ENCODE peak calls at places on chromosomes 1 and 21, in eight cellular contexts. B, R, A, J, D, E, Y and S are unnamed samples.

GRCh38 chr1:248393050-248393449 is 9.8 kb upstream of the OR2T1 start:
- DNase-seq in R (no peak), E (no peak), D (no peak), Y (no peak), J (no peak), B (no peak), A (no peak), S (no peak)

GRCh38 chr1:7387053-7387861 is 383.8 kb upstream of the VAMP3 start:
- DNase-seq in D (no peak), B (no peak), A (no peak), Y (peak; percentile 20), E (peak; percentile 13), J (no peak), R (peak; percentile 47), S (no peak)

GRCh38 chr21:28215214-28215954 is 777.3 kb downstream of the LTN1 start:
- DNase-seq in Y (no peak), E (no peak), R (no peak), B (no peak), A (no peak), J (no peak), D (no peak), S (no peak)

GRCh38 chr1:30763654-30764248 is 6.2 kb upstream of the LAPTM5 start:
- DNase-seq in D (peak; percentile 33), E (no peak), R (no peak), B (no peak), J (no peak), A (no peak), Y (no peak), S (no peak)

GRCh38 chr1:19591482-19592093 is 52.5 kb upstream of the NBL1 start:
- DNase-seq in B (no peak), E (no peak), A (no peak), Y (no peak), R (no peak), J (no peak), D (no peak), S (no peak)

GRCh38 chr1:45260244-45260643 is 53.8 kb upstream of the ZSWIM5 start:
- DNase-seq in E (no peak), Y (no peak), D (no peak), R (no peak), J (no peak), A (no peak), B (no peak), S (no peak)

GRCh38 chr1:19780267-19780877 is 19.3 kb downstream of the TMCO4 start:
- DNase-seq in R (no peak), J (no peak), E (no peak), Y (no peak), D (peak; percentile 34), B (peak; percentile 71), A (no peak), S (no peak)

GRCh38 chr1:18107671-18108312 is at the start of gene IGSF21:
- DNase-seq in A (no peak), E (no peak), Y (no peak), J (no peak), B (peak; percentile 68), D (peak; percentile 79), R (no peak), S (no peak)

GRCh38 chr21:18245493-18245967 is 897 bp downstream of the CHODL start:
- DNase-seq in J (no peak), A (no peak), E (no peak), Y (no peak), B (no peak), R (no peak), D (no peak), S (no peak)

GRCh38 chr1:158283965-158284364 is 5.8 kb upstream of the CD1C start:
- DNase-seq in D (no peak), B (peak; percentile 38), J (no peak), A (no peak), Y (no peak), R (no peak), E (no peak), S (peak; percentile 19)

GRCh38 chr1:10629816-10630571 is 155.2 kb downstream of the PEX14 start:
- DNase-seq in D (peak; percentile 77), B (no peak), E (no peak), A (no peak), R (peak; percentile 64), Y (no peak), J (no peak), S (no peak)
- TF ChIP-seq POLR2AphosphoS5 in D (no peak), B (no peak), E (no peak), A (no peak), R (no peak), Y (no peak), J (no peak), S (no peak)

DNA sequence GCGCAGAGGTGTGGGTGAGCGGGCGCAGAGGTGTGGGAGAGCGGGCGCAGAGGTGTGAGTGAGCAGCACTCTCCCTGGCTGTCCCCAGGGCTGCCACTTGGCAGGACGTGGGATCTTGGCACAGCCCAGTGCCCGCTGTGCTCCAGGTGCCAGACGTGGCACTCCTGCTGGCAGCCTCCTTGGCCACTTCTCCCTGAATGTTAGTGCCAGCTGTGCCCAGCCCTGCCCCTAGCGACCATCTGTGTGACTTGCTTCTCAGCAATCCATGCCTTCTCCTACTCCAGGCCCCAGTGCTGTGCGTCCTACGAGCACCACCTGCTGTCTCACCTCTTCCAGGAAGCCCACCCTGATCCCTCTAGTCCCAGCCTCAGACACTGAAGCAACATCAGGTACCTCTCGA is 30.5 kb downstream of the KRTAP10-1 start:
- DNase-seq in E (peak; percentile 87), D (peak; percentile 83), R (no peak), B (no peak), J (no peak), Y (peak; percentile 93), A (peak; percentile 29), S (peak; percentile 67)
- TF ChIP-seq POLR2AphosphoS5 in E (no peak), D (no peak), R (no peak), B (no peak), J (no peak), Y (no peak), A (no peak), S (no peak)

GRCh38 chr1:212315184-212315583 is 30.0 kb downstream of the PPP2R5A start:
- DNase-seq in A (no peak), B (no peak), J (no peak), R (no peak), D (no peak), E (no peak), Y (no peak), S (no peak)

GRCh38 chr1:212309967-212310366 is 24.8 kb downstream of the PPP2R5A start:
- DNase-seq in R (no peak), E (no peak), J (no peak), A (no peak), D (no peak), B (peak; percentile 5), Y (no peak), S (no peak)

GRCh38 chr1:212313616-212314015 is 28.4 kb downstream of the PPP2R5A start:
- DNase-seq in B (no peak), Y (no peak), E (no peak), R (no peak), D (no peak), J (no peak), A (no peak), S (no peak)

GRCh38 chr1:212310383-212310782 is 25.2 kb downstream of the PPP2R5A start:
- DNase-seq in Y (no peak), B (no peak), D (no peak), A (no peak), J (no peak), E (no peak), R (no peak), S (peak; percentile 12)

DNA sequence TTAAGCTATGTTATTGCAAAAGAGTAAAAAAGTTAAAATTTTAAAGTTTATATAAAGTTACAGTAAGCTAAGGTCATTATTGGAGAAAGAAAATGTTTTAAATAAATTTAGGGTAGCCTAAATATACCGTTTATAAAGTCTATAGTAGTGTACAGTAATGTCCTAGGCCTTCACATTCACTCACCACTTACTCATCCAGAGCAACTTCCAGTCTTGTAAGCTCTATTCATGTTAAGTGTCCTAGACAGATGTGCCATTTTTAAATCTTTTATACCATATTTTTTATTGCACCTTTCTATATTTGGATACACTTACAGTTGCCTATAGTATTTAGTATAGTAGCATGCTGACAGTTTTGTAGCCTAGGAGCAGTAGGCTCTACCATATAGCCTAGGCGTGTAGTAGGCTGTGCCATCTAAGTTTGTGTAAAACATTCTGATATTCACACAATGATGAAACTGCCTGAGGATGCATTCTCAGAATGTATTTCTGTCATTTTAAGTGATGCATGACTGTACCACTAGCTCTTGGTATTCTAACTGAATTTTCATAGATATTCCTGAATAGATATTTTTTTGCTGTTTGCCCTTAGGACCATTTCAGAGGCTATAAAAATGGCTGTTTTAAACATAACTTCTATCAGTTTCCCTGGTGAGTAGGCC is 26.8 kb downstream of the PPP2R5A start:
- DNase-seq in E (no peak), D (no peak), Y (no peak), J (no peak), B (no peak), R (no peak), A (no peak), S (no peak)
- TF ChIP-seq POLR2AphosphoS5 in E (no peak), D (no peak), Y (no peak), J (no peak), B (no peak), R (no peak), A (no peak), S (no peak)

GRCh38 chr1:912740-913301 is 10.9 kb upstream of the SAMD11 start:
- DNase-seq in B (peak; percentile 83), A (no peak), Y (no peak), E (no peak), R (peak; percentile 67), J (no peak), D (peak; percentile 64), S (peak; percentile 75)

GRCh38 chr1:913491-914252 is 10.1 kb upstream of the SAMD11 start:
- DNase-seq in D (peak; percentile 67), Y (peak; percentile 70), R (peak; percentile 62), B (no peak), J (no peak), E (no peak), A (no peak), S (no peak)

GRCh38 chr1:910311-910880 is 13.3 kb upstream of the SAMD11 start:
- DNase-seq in J (peak; percentile 24), Y (peak; percentile 44), R (peak; percentile 66), A (no peak), E (no peak), D (peak; percentile 67), B (no peak), S (no peak)

GRCh38 chr1:910881-911721 is 12.6 kb upstream of the SAMD11 start:
- DNase-seq in R (peak; percentile 63), J (peak; percentile 7), Y (peak; percentile 64), D (peak; percentile 59), A (no peak), E (no peak), B (no peak), S (no peak)

DNA sequence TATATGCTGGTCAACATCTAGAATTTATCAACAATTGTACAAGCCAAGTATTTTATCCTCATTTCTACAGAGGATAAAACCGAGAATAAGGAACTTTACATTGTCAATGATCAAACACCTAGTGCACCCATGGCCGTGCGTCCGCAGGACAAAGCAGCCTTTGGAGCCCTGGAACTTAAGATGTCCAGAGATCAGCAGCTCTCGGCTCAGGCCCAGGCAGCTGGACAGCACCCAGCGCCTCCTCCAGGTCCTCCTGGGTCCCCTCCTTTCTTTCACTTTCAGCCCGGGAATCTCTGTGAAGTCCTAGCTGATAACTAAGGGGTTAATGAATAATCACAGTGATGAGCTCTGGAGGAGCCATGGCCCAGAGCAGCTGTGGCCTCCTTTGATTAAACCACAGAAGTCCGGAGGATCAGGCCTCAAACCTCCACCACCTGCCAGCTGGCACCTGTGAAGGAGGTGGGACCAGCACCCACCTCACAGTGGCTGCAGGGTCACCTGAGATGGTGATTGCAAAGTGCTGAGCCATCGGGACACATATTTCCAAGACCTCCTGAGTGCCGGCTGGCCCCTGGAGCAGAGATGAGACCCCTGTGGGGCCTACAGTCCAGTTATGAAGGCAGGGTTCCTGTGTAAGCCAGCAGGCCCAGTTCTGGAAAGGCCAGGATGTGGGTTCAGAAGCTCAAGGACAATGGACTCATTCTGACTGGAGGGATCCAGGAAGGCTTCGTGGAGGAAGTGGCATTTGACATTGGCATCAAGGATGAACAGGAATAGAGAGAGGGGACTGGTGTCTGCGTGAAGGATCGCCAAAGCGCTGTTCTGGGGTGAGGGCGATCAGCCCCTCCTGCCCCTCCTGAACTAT is 11.6 kb upstream of the SAMD11 start:
- DNase-seq in Y (no peak), E (no peak), A (no peak), R (peak; percentile 47), J (no peak), D (peak; percentile 17), B (no peak), S (no peak)
- TF ChIP-seq POLR2AphosphoS5 in Y (no peak), E (no peak), A (no peak), R (no peak), J (no peak), D (no peak), B (no peak), S (no peak)